ENCODE peak calls at places on chromosomes 5 and 9, in nine cellular contexts. O is IMR-90; C is CD8-positive, alpha-beta T cell; Q is HCT116; G is mammary epithelial cell; P is ovary; L is adrenal gland; D is cardiac muscle cell; Z is GM12878. I is an unnamed sample.

GRCh38 chr9:93093449-93094293 is 2.3 kb upstream of the CARD19 start:
- DNase-seq in Q (no peak), G (no peak), D (no peak), P (peak; percentile 22), Z (no peak), C (no peak), O (no peak), L (peak; percentile 53), I (no peak)

GRCh38 chr5:95729115-95730010 is 1.8 kb upstream of the RHOBTB3 start:
- DNase-seq in O (no peak), Z (no peak), Q (no peak), P (no peak), D (no peak), L (no peak), G (no peak), C (no peak), I (no peak)

GRCh38 chr9:133579601-133580415 is 29.4 kb downstream of the FAM163B start:
- DNase-seq in C (no peak), P (no peak), D (no peak), L (no peak), O (no peak), Z (no peak), G (no peak), Q (no peak), I (no peak)

GRCh38 chr9:32571969-32572899 is 725 bp downstream of the NDUFB6 start:
- DNase-seq in O (peak; percentile 82), C (peak; percentile 76), L (peak; percentile 84), Q (peak; percentile 67), G (peak; percentile 76), D (peak; percentile 87), P (no peak), Z (peak; percentile 59), I (no peak)

GRCh38 chr9:95515272-95516113 is 1.3 kb downstream of the PTCH1 start:
- DNase-seq in P (no peak), Z (no peak), G (no peak), Q (no peak), O (no peak), L (no peak), D (peak; percentile 60), C (no peak), I (no peak)

GRCh38 chr5:39199335-39199734 is 20.0 kb downstream of the FYB1 start:
- DNase-seq in Z (no peak), Q (no peak), G (no peak), L (no peak), P (no peak), C (no peak), O (no peak), D (no peak), I (no peak)

GRCh38 chr5:178331491-178331981 is 98.9 kb upstream of the PHYKPL start:
- DNase-seq in O (no peak), C (no peak), G (no peak), Z (no peak), Q (no peak), L (peak; percentile 44), D (no peak), P (no peak), I (no peak)

GRCh38 chr5:145980257-145980656 is 43.9 kb downstream of the SH3RF2 start:
- DNase-seq in Q (no peak), P (no peak), O (no peak), L (no peak), C (no peak), Z (no peak), D (no peak), G (no peak), I (no peak)

GRCh38 chr5:149632311-149633251 is 51.3 kb downstream of the ARHGEF37 start:
- DNase-seq in L (no peak), Z (no peak), D (peak; percentile 71), G (peak; percentile 98), Q (no peak), C (no peak), O (peak; percentile 93), P (no peak), I (peak; percentile 37)

GRCh38 chr5:149631506-149631905 is 50.2 kb downstream of the ARHGEF37 start:
- DNase-seq in Z (no peak), D (no peak), C (no peak), O (no peak), L (no peak), G (no peak), Q (no peak), P (no peak), I (no peak)

GRCh38 chr5:149635394-149635793 is 54.1 kb downstream of the ARHGEF37 start:
- DNase-seq in C (no peak), O (peak; percentile 74), L (no peak), G (peak; percentile 95), D (no peak), Z (no peak), Q (no peak), P (no peak), I (peak; percentile 13)

GRCh38 chr5:149636191-149636860 is 55.0 kb downstream of the ARHGEF37 start:
- DNase-seq in C (no peak), L (no peak), Q (no peak), Z (no peak), D (no peak), P (no peak), O (no peak), G (no peak), I (no peak)

DNA sequence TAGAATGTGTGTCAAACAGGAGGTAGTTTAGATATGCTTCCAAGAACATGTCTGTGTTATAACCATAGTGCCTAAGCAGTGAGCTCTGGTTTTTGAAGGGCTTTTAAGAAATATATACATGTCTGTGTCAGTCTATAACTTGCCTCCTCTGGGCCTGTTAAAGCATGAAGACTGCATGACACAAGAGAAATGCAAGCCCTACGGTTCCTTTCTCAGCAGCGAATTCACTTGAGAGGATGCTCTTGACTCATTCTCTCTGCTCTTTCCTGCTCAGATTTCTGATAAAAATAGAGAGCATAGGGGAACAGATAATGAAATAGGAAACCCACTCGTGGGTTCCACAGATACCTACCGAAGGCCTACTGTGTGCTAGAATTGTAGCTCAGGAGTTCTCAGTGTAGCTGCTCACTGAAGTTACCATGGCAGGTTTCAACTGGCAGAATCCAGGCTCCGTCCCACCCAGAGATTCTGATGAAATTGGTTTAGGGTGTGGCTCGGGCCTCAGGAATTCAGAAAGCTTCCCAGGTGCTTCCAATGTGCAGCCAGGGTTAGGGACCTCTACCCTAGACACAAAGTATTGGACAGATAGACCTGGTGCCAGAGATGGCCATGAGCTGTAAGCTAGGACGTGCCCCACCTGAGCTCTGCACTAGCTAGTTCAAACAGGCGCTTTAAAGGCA is 52.5 kb downstream of the ARHGEF37 start:
- DNase-seq in P (no peak), C (no peak), L (no peak), D (no peak), O (peak; percentile 46), Q (no peak), Z (no peak), G (peak; percentile 91), I (peak; percentile 11)
- H3K27ac ChIP-seq in P (no peak overlapping the region), C (no peak overlapping the region), L (no peak overlapping the region), D (no peak overlapping the region), O (no peak overlapping the region), Q (no peak overlapping the region), Z (no peak overlapping the region), G (peak overlapping the region; percentile 97), I (no peak overlapping the region)

GRCh38 chr5:107170620-107171019 is 500.1 kb downstream of the EFNA5 start:
- DNase-seq in G (no peak), C (no peak), Z (no peak), L (no peak), Q (no peak), D (no peak), P (no peak), O (no peak), I (no peak)
- H3K9me3 ChIP-seq in G (peaks cover 3% of the 10 kb centered on the region), C (no peaks in the 10 kb centered on the region), Z (peaks cover 4% of the 10 kb centered on the region), L (no peaks in the 10 kb centered on the region), Q (peaks cover 7% of the 10 kb centered on the region), D (no peaks in the 10 kb centered on the region), P (no peaks in the 10 kb centered on the region), O (no peaks in the 10 kb centered on the region), I (no peaks in the 10 kb centered on the region)

GRCh38 chr9:98709968-98710965 is 1.5 kb upstream of the GABBR2 start:
- DNase-seq in P (no peak), G (peak; percentile 44), O (peak; percentile 73), Q (no peak), C (no peak), L (peak; percentile 13), D (peak; percentile 77), Z (no peak), I (peak; percentile 29)

GRCh38 chr9:98707158-98708102 is 1.3 kb downstream of the GABBR2 start:
- DNase-seq in L (peak; percentile 45), Q (peak; percentile 3), D (peak; percentile 86), G (peak; percentile 54), Z (no peak), P (no peak), O (peak; percentile 85), C (no peak), I (peak; percentile 46)

GRCh38 chr9:98706651-98707103 is 2.1 kb downstream of the GABBR2 start:
- DNase-seq in D (no peak), L (no peak), G (no peak), O (peak; percentile 52), Z (no peak), P (no peak), C (no peak), Q (no peak), I (no peak)

GRCh38 chr9:98708103-98708932 is 417 bp downstream of the GABBR2 start:
- DNase-seq in Q (no peak), C (no peak), Z (no peak), D (no peak), G (no peak), L (no peak), O (no peak), P (no peak), I (no peak)

DNA sequence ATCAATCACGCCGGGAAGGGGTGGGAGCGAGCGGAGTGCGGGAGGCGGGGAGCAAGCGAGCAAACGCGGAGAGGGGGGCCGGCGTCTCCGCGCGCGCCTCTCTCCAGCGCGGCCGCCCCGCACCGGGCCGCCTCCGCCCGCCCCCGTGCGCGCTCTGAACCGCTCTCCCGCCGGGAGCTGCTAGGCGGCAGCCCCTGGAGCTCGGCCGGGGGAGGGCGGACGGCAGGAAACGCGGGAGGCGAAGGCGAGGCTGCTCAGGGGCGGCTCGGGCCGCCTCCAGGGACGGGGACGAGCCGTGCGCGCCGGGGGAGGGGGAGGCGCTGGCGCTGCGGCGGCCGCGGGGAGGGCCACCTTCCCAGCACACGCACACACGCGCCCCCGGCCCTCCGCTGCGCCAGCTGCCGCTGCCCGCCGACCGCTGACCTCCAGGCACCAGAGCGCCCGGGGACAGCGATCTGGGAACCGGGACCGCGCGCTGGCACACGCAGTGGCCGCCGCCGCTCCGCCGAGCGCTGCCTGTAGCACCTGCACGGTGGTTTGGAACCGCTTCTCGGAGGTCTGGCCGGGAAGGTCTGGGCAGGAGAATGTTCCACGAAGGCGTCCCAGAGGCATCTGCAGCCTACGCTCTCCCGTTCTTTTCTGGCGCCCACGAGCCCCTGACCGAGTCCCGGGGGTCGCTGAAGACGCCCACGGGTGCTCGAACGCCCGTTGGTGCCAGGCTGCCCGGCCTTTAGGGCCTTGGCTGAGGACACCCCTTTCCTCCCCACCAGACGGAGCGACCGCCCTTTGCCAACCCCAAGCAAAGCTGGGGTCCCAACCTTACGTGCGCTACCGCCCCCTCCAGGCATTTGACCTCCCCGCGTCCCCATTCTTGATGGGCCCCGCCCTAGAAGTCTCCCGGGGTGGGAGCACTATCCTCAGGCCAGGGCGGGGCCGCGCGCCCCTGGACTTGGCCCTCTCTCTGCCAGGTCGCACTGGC is at the start of gene GABBR2:
- DNase-seq in Z (no peak), O (peak; percentile 4), D (peak; percentile 59), G (no peak), P (no peak), C (no peak), L (no peak), Q (no peak), I (no peak)
- TF ChIP-seq CTCF in Z (no peak), O (no peak), D (no peak), G (no peak), P (no peak), C (no peak), L (no peak), Q (no peak), I (no peak)

GRCh38 chr5:7916171-7916804 is 47.3 kb downstream of the MTRR start:
- DNase-seq in C (no peak), G (peak; percentile 25), Z (no peak), P (no peak), D (no peak), O (no peak), L (no peak), Q (no peak), I (no peak)

DNA sequence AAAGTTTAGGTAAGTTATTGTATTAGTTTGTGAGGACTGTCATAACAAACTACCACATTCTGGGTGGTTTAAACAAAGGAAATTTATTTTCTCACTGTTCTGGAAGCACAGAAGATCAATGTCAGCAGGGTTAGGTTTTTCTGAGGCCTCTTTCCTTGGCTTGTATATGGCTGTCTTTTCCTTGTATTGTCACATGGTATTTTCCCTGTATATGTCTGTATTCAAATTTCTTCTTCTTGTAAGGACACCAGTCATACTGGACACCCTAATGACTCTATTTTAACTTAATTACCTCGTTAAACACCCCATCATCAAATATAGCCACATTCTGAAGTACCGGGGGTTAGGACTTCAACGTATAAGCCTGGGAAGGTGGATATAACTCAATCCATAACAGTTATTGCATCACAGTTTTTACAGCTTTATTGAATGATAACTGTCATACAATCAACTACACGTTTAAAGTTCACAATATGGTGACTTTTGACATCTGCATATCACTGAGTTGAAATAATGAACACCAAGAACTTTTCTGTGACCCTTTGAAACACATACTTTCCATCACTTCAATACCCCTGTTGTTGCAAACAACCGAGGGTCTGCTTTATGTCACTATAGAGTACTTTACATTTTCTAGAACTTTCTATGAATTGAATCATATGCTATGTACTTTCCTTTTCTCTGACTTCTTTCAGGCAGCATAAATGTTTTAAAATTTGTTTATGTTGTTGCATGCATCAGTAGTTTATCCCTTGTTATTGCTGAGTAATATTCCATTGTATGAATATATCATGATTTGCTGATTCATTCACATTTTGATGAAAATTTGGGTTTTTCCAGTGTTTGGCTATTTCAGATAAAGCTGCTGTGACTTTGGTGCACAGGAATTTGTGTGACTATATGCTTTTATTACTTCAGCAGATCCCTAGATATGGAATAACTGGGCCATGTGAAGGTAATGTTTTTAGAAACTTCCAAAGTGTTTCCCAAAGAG is 48.5 kb downstream of the MTRR start:
- DNase-seq in C (no peak), Q (no peak), L (no peak), G (no peak), D (no peak), Z (no peak), P (no peak), O (no peak), I (no peak)
- H3K27ac ChIP-seq in C (no peak overlapping the region), Q (no peak overlapping the region), L (no peak overlapping the region), G (no peak overlapping the region), D (no peak overlapping the region), Z (no peak overlapping the region), P (no peak overlapping the region), O (no peak overlapping the region), I (no peak overlapping the region)

I was measured in AG04450.